ENCODE peak calls at places on chromosomes 2 and 18, in ten cellular contexts. T is cardiac fibroblast, L is PC-3, Z is psoas muscle, B is ELR, Y is globus pallidus, U is WTC11, J is Kasumi-1, V is HEK293T, D is uterus. N is an unnamed sample.

GRCh38 chr2:140063356-140063755 is 1283.2 kb upstream of the NXPH2 start:
- DNase-seq in L (no peak), V (no peak), D (no peak), J (no peak), Y (no peak), B (no peak), U (no peak), T (no peak), Z (no peak), N (no peak)

GRCh38 chr18:59605633-59606192 is 91.5 kb downstream of the CCBE1 start:
- DNase-seq in U (no peak), Y (no peak), D (no peak), T (peak; percentile 56), B (no peak), Z (no peak), L (no peak), V (no peak), J (no peak), N (peak; percentile 32)

GRCh38 chr2:168480356-168480755 is 24.3 kb downstream of the CERS6 start:
- DNase-seq in B (no peak), J (no peak), T (no peak), Z (no peak), D (no peak), U (no peak), V (no peak), Y (no peak), L (no peak), N (no peak)

GRCh38 chr2:124753842-124754241 is 728.8 kb downstream of the CNTNAP5 start:
- DNase-seq in Y (no peak), B (no peak), L (no peak), D (no peak), V (no peak), J (no peak), T (no peak), U (peak; percentile 16), Z (no peak), N (no peak)

GRCh38 chr2:231670892-231671616 is 37.3 kb upstream of the PTMA start:
- DNase-seq in B (peak; percentile 40), L (peak; percentile 39), J (peak; percentile 12), D (no peak), U (no peak), T (no peak), Z (no peak), V (peak; percentile 34), Y (no peak), N (no peak)

GRCh38 chr2:1278861-1279260 is 134.4 kb upstream of the TPO start:
- DNase-seq in L (no peak), Z (no peak), B (no peak), V (no peak), T (no peak), Y (no peak), U (no peak), J (no peak), D (no peak), N (no peak)

GRCh38 chr2:53098323-53099073 is 669.1 kb upstream of the CHAC2 start:
- DNase-seq in V (no peak), T (no peak), D (no peak), J (no peak), U (no peak), B (no peak), L (no peak), Z (no peak), Y (no peak), N (no peak)

GRCh38 chr2:285506-285905 is 2.4 kb downstream of the ALKAL2 start:
- DNase-seq in U (no peak), D (no peak), J (no peak), Y (no peak), B (peak; percentile 42), T (peak; percentile 72), Z (no peak), L (peak; percentile 25), V (no peak), N (peak; percentile 78)

GRCh38 chr2:64792310-64792709 is 138.6 kb upstream of the SERTAD2 start:
- DNase-seq in Z (no peak), L (peak; percentile 43), B (peak; percentile 58), U (no peak), V (no peak), J (no peak), T (no peak), Y (no peak), D (no peak), N (no peak)

GRCh38 chr18:985301-985700 is 80.6 kb downstream of the ADCYAP1 start:
- DNase-seq in D (no peak), L (no peak), Z (no peak), V (no peak), U (peak; percentile 21), B (no peak), J (no peak), Y (no peak), T (no peak), N (no peak)

GRCh38 chr18:61572871-61573270 is 239.6 kb downstream of the CDH20 start:
- DNase-seq in J (no peak), T (no peak), U (no peak), L (no peak), V (no peak), Z (no peak), B (no peak), D (no peak), Y (no peak), N (peak; percentile 26)

GRCh38 chr2:52135235-52135634 is 1103.3 kb upstream of the NRXN1 start:
- DNase-seq in Y (no peak), D (no peak), J (no peak), L (no peak), V (no peak), B (no peak), T (peak; percentile 24), Z (no peak), U (no peak), N (no peak)

GRCh38 chr18:27577740-27578139 is 392.6 kb upstream of the CHST9 start:
- DNase-seq in V (no peak), B (no peak), T (no peak), Y (no peak), U (no peak), J (no peak), Z (no peak), D (no peak), L (no peak), N (no peak)

GRCh38 chr2:130797493-130798435 is 39.0 kb upstream of the ARHGEF4 start:
- DNase-seq in T (peak; percentile 92), Z (peak; percentile 93), J (peak; percentile 74), D (peak; percentile 83), Y (peak; percentile 89), U (peak; percentile 94), V (peak; percentile 90), B (peak; percentile 92), L (peak; percentile 89), N (peak; percentile 56)

GRCh38 chr18:48314694-48315093 is 94.5 kb downstream of the ZBTB7C start:
- DNase-seq in U (no peak), V (no peak), B (no peak), Z (no peak), J (no peak), D (no peak), T (no peak), Y (no peak), L (no peak), N (no peak)

GRCh38 chr2:98508690-98509054 is 64.0 kb downstream of the INPP4A start:
- DNase-seq in J (peak; percentile 48), U (no peak), B (no peak), D (peak; percentile 64), Z (peak; percentile 76), V (no peak), T (peak; percentile 91), L (no peak), Y (no peak), N (peak; percentile 75)

GRCh38 chr2:56239437-56239836 is 55.6 kb downstream of the CCDC85A start:
- DNase-seq in Y (no peak), L (peak; percentile 93), U (no peak), Z (no peak), B (peak; percentile 48), J (no peak), D (no peak), T (no peak), V (no peak), N (peak; percentile 53)

GRCh38 chr2:46528880-46529279 is 49.5 kb downstream of the TMEM247 start:
- DNase-seq in L (no peak), Y (no peak), B (no peak), V (no peak), J (no peak), Z (no peak), T (no peak), D (no peak), U (no peak), N (no peak)

GRCh38 chr2:190533968-190534309 is 583 bp downstream of the NEMP2 start:
- DNase-seq in Y (no peak), J (no peak), V (no peak), B (peak; percentile 46), Z (no peak), U (no peak), D (no peak), T (no peak), L (no peak), N (no peak)

GRCh38 chr18:58997811-58998337 is 133.2 kb downstream of the ZNF532 start:
- DNase-seq in J (no peak), U (no peak), Y (no peak), L (peak; percentile 55), B (peak; percentile 80), V (no peak), T (peak; percentile 96), D (peak; percentile 57), Z (no peak), N (peak; percentile 98)

GRCh38 chr2:121038831-121039230 is 246.2 kb downstream of the TFCP2L1 start:
- DNase-seq in Y (no peak), D (no peak), J (no peak), U (no peak), T (no peak), V (no peak), L (peak; percentile 76), B (no peak), Z (no peak), N (no peak)

GRCh38 chr2:171522804-171523338 is 597 bp downstream of the CYBRD1 start:
- DNase-seq in J (peak; percentile 69), U (peak; percentile 59), Z (peak; percentile 63), T (no peak), L (no peak), V (peak; percentile 50), Y (peak; percentile 57), B (peak; percentile 52), D (no peak), N (peak; percentile 32)

GRCh38 chr2:157404363-157404762 is 39.5 kb downstream of the CYTIP start:
- DNase-seq in V (no peak), D (no peak), Y (no peak), U (no peak), B (peak; percentile 2), L (peak; percentile 46), T (no peak), Z (no peak), J (peak; percentile 15), N (peak; percentile 2)

GRCh38 chr2:160417745-160418397 is 75.7 kb downstream of the RBMS1 start:
- DNase-seq in L (peak; percentile 90), B (peak; percentile 88), V (no peak), Y (no peak), U (no peak), T (peak; percentile 86), Z (no peak), D (no peak), J (no peak), N (peak; percentile 97)

GRCh38 chr2:161147856-161148255 is 12.4 kb upstream of the TANK start:
- DNase-seq in L (no peak), J (no peak), V (no peak), Z (no peak), Y (no peak), B (no peak), D (no peak), U (no peak), T (no peak), N (no peak)

GRCh38 chr2:109135572-109136185 is 6.7 kb downstream of the SH3RF3 start:
- DNase-seq in L (no peak), J (no peak), T (peak; percentile 51), B (no peak), Z (no peak), Y (no peak), D (no peak), U (no peak), V (no peak), N (peak; percentile 20)

GRCh38 chr2:69734040-69734611 is 7.8 kb upstream of the ANXA4 start:
- DNase-seq in J (no peak), L (no peak), Y (no peak), T (peak; percentile 66), B (no peak), D (no peak), V (no peak), Z (no peak), U (no peak), N (no peak)

GRCh38 chr2:153299217-153299616 is 179.3 kb downstream of the RPRM start:
- DNase-seq in L (no peak), B (no peak), Y (no peak), D (no peak), J (no peak), Z (no peak), V (no peak), U (no peak), T (no peak), N (no peak)

N was measured in astrocyte.